ENCODE peak calls at places on chromosomes 11 and 22, in five cellular contexts. O is A549, Q is right cardiac atrium, F is small intestine, V is PC-3. Z is an unnamed sample. For H3K9me3, the result is how much of the 10 kb centered on the place peaks cover.

GRCh38 chr11:65524010-65524746 is 705 bp upstream of the SCYL1 start:
- DNase-seq in V (no peak), Q (peak), F (no peak), O (no peak), Z (no peak)

GRCh38 chr11:84146826-84147225 is 860.7 kb upstream of the CCDC90B start:
- DNase-seq in O (no peak), Q (no peak), V (no peak), F (no peak), Z (no peak)

GRCh38 chr22:46414704-46415103 is 79.2 kb downstream of the TRMU start:
- DNase-seq in V (no peak), O (no peak), Q (peak), F (no peak), Z (no peak)

GRCh38 chr22:27416553-27417427 is 384.8 kb downstream of the MN1 start:
- DNase-seq in V (peak), F (no peak), O (no peak), Q (peak), Z (no peak)

GRCh38 chr11:12807621-12808020 is 133.4 kb downstream of the TEAD1 start:
- DNase-seq in V (no peak), Q (no peak), O (no peak), F (no peak), Z (no peak)

GRCh38 chr11:1827095-1827797 is 7.5 kb upstream of the SYT8 start:
- DNase-seq in O (peak), F (peak), Q (peak), V (peak), Z (no peak)

GRCh38 chr11:59152312-59152967 is 9.8 kb downstream of the FAM111A start:
- DNase-seq in O (no peak), F (no peak), V (no peak), Q (no peak), Z (no peak)

GRCh38 chr11:71305451-71306125 is 53.2 kb upstream of the SHANK2 start:
- DNase-seq in Q (no peak), F (no peak), O (no peak), V (no peak), Z (no peak)

GRCh38 chr11:31812392-31813241 is 1.5 kb upstream of the PAX6 start:
- DNase-seq in F (no peak), O (no peak), V (peak), Q (peak), Z (no peak)

GRCh38 chr11:102615077-102615893 is 9.8 kb downstream of the MMP20 start:
- DNase-seq in V (peak), F (no peak), Q (peak), O (no peak), Z (no peak)

GRCh38 chr22:23652286-23652685 is 20.2 kb upstream of the DRICH1 start:
- DNase-seq in F (no peak), O (no peak), Q (no peak), V (no peak), Z (no peak)

GRCh38 chr11:26930518-26931247 is 63.2 kb upstream of the FIBIN start:
- DNase-seq in F (no peak), O (no peak), Q (no peak), V (no peak), Z (no peak)

GRCh38 chr22:46953968-46954755 is 191.7 kb downstream of the TBC1D22A start:
- DNase-seq in V (no peak), O (no peak), Q (no peak), F (no peak), Z (no peak)

GRCh38 chr11:75577198-75577597 is 15.1 kb downstream of the SERPINH1 start:
- DNase-seq in F (no peak), O (peak), Q (peak), V (peak), Z (peak)

GRCh38 chr11:131640320-131640719 is 269.9 kb downstream of the NTM start:
- DNase-seq in V (no peak), O (no peak), F (no peak), Q (no peak), Z (no peak)

GRCh38 chr11:65486570-65487466 is 12.0 kb upstream of the MALAT1 start:
- DNase-seq in O (no peak), V (no peak), Q (no peak), F (no peak), Z (no peak)

GRCh38 chr11:132941024-132941646 is 591.2 kb downstream of the OPCML start:
- DNase-seq in O (no peak), F (peak), Q (no peak), V (peak), Z (no peak)

GRCh38 chr11:36467913-36468312 is 42.2 kb downstream of the TRAF6 start:
- DNase-seq in F (no peak), V (no peak), Q (no peak), O (no peak), Z (no peak)

GRCh38 chr11:3182462-3182852 is 17.3 kb upstream of the OSBPL5 start:
- DNase-seq in O (no peak), Q (peak), F (no peak), V (no peak), Z (no peak)

GRCh38 chr11:18720811-18721575 is 5.0 kb downstream of the IGSF22 start:
- DNase-seq in O (peak), Q (peak), V (peak), F (peak), Z (peak)

GRCh38 chr11:72091292-72091691 is 10.6 kb downstream of the LRRC51 start:
- DNase-seq in V (peak), F (peak), O (peak), Q (peak), Z (peak)

GRCh38 chr11:37109205-37109585 is 511.2 kb upstream of the RAG2 start:
- DNase-seq in V (no peak), F (no peak), Q (no peak), O (no peak), Z (no peak)

GRCh38 chr11:78564037-78564888 is 10.4 kb downstream of the NARS2 start:
- DNase-seq in F (peak), V (peak), O (peak), Q (no peak), Z (no peak)

GRCh38 chr11:9091044-9091936 is at the start of gene SCUBE2:
- DNase-seq in O (peak), F (no peak), Q (peak), V (no peak), Z (no peak)

GRCh38 chr11:69374110-69374981 is 80.4 kb downstream of the MYEOV start:
- DNase-seq in Q (no peak), F (peak), V (no peak), O (no peak), Z (no peak)

GRCh38 chr22:27461470-27461869 is 340.1 kb downstream of the MN1 start:
- DNase-seq in O (peak), F (no peak), Q (no peak), V (peak), Z (no peak)

GRCh38 chr11:95108159-95108611 is 18.5 kb downstream of the ENDOD1 start:
- DNase-seq in O (no peak), Q (peak), V (peak), F (no peak), Z (no peak)

GRCh38 chr11:102830328-102830727 is 13.1 kb downstream of the MMP3 start:
- DNase-seq in V (no peak), Q (no peak), F (no peak), O (no peak), Z (no peak)

GRCh38 chr11:61011950-61012830 is 40.7 kb downstream of the CD6 start:
- DNase-seq in V (no peak), F (no peak), O (no peak), Q (no peak), Z (no peak)

GRCh38 chr11:74735566-74735965 is 4.3 kb upstream of the CHRDL2 start:
- DNase-seq in Q (no peak), V (no peak), O (no peak), F (no peak), Z (no peak)

GRCh38 chr11:60919956-60920355 is 4.3 kb upstream of the TMEM132A start:
- DNase-seq in V (no peak), O (no peak), F (no peak), Q (no peak), Z (no peak)

GRCh38 chr22:44483878-44484277 is 14.2 kb downstream of the RTL6 start:
- DNase-seq in V (no peak), Q (no peak), O (no peak), F (no peak), Z (no peak)

GRCh38 chr11:9687736-9688494 is 24.0 kb downstream of the SWAP70 start:
- DNase-seq in O (no peak), F (no peak), Q (no peak), V (no peak), Z (no peak)

GRCh38 chr22:38733329-38734202 is 22.2 kb downstream of the SUN2 start:
- DNase-seq in V (peak), Q (no peak), F (peak), O (peak), Z (no peak)

GRCh38 chr22:50485221-50486131 is 1.2 kb upstream of the MIOX start:
- DNase-seq in O (no peak), Q (no peak), V (no peak), F (peak), Z (no peak)

GRCh38 chr11:110691961-110692360 is 20.3 kb downstream of the ARHGAP20 start:
- DNase-seq in O (no peak), Q (no peak), V (no peak), F (no peak), Z (no peak)

GRCh38 chr22:31776231-31776630 is 22.4 kb downstream of the DEPDC5 start:
- DNase-seq in F (no peak), Q (no peak), V (peak), O (no peak), Z (no peak)

GRCh38 chr11:12600829-12601228 is 73.4 kb upstream of the TEAD1 start:
- DNase-seq in F (peak), O (no peak), V (no peak), Q (no peak), Z (no peak)

GRCh38 chr11:134488913-134489312 is 76.9 kb upstream of the B3GAT1 start:
- DNase-seq in F (no peak), O (no peak), Q (no peak), V (no peak), Z (no peak)
- H3K9me3 ChIP-seq in F (under half), O (under half), Q (under half), V (under half), Z (under half)

DNA sequence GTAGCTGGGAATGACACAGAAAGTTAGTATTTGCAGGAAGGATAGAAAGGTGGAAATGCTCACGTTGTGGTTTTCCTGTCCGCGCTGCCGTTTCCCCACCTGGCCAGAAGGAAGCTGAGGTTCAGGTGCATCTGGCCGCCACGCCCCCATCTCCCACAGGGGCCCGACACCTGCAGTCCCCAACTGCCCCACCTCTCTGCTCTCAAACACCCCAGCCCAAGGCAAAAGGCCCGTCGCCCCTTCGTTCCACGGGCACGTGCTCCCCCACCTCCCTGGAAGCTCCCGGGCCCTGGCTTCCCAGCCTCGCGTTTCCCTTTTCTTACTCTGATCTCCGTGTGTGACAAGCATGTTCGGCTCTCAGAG is 985.1 kb downstream of the BRD1 start:
- DNase-seq in Q (no peak), O (no peak), V (no peak), F (no peak), Z (no peak)
- H3K9me3 ChIP-seq in Q (under half), O (under half), V (under half), F (under half), Z (under half)

GRCh38 chr11:127674754-127675153 is 674.2 kb upstream of the KIRREL3 start:
- DNase-seq in Q (no peak), O (no peak), F (no peak), V (no peak), Z (no peak)
- H3K9me3 ChIP-seq in Q (under half), O (under half), F (under half), V (under half), Z (under half)

GRCh38 chr11:42407379-42407778 is 904.4 kb upstream of the API5 start:
- DNase-seq in Q (peak), V (peak), O (no peak), F (peak), Z (no peak)

DNA sequence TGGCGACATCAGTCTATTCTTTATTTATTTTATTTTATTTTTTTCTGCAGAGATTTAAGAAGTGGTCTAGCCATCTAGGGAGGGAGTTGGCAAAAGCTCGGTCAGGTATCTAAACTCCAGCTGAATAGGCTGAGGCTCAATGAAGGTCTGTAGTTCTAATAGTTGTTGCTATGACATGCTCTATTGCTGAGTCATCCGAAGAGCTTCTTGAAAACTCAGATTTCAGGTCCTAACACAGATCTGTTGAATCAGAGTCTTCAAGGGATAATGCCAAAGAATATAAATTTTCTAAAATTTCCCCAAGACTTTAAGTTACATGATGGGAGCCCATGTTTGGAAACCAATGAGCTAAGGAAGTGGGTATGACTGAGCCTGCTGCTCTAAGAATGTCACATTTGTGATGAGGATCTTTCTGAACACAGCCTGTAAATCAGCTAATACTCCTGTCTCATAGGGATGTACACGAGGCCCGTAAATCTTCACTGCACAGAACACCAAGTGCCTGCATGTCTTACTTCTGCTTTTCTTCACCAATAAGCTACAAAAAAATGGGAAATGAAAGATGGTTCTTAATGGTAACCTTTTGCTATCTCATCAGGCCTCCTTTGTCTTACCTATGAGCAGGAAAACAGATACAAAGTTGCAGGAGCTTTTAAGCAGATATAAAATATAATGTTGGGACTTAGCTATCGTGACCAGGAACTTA is 901.4 kb upstream of the API5 start:
- DNase-seq in O (no peak), Q (no peak), F (no peak), V (peak), Z (no peak)
- H3K9me3 ChIP-seq in O (under half), Q (under half), F (under half), V (under half), Z (under half)

GRCh38 chr11:28110839-28111235 is 2.6 kb downstream of the METTL15 start:
- DNase-seq in V (no peak), F (peak), Q (no peak), O (no peak), Z (no peak)
- H3K9me3 ChIP-seq in V (under half), F (under half), Q (under half), O (under half), Z (under half)

GRCh38 chr11:23767576-23767975 is 729.3 kb upstream of the LUZP2 start:
- DNase-seq in Q (no peak), F (no peak), O (no peak), V (no peak), Z (no peak)

GRCh38 chr11:23765862-23766261 is 731.0 kb upstream of the LUZP2 start:
- DNase-seq in V (peak), F (no peak), Q (no peak), O (no peak), Z (no peak)

GRCh38 chr11:23772081-23772480 is 724.8 kb upstream of the LUZP2 start:
- DNase-seq in O (no peak), V (no peak), F (no peak), Q (no peak), Z (no peak)

GRCh38 chr11:23764285-23764684 is 732.6 kb upstream of the LUZP2 start:
- DNase-seq in F (no peak), V (no peak), Q (no peak), O (no peak), Z (no peak)

DNA sequence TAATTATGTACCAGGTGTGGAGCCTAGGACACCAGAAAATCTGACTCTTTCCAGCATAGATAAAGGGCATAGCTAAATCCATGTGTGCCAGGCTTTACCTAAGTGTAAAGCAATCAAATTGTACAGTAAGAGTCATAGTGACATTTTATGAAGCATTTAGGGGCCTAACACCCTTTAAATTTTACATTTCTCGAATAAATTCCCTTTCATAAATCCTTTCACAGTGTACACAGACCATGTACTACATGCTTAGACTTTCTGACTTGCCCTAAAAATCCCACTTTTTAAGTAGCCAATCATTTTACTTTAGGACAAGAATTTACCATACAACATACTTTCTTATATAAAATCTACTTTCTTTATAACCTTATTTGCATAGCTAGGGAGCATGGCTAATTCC is 727.6 kb upstream of the LUZP2 start:
- DNase-seq in Q (no peak), V (no peak), F (no peak), O (no peak), Z (no peak)
- H3K9me3 ChIP-seq in Q (under half), V (under half), F (under half), O (under half), Z (under half)

DNA sequence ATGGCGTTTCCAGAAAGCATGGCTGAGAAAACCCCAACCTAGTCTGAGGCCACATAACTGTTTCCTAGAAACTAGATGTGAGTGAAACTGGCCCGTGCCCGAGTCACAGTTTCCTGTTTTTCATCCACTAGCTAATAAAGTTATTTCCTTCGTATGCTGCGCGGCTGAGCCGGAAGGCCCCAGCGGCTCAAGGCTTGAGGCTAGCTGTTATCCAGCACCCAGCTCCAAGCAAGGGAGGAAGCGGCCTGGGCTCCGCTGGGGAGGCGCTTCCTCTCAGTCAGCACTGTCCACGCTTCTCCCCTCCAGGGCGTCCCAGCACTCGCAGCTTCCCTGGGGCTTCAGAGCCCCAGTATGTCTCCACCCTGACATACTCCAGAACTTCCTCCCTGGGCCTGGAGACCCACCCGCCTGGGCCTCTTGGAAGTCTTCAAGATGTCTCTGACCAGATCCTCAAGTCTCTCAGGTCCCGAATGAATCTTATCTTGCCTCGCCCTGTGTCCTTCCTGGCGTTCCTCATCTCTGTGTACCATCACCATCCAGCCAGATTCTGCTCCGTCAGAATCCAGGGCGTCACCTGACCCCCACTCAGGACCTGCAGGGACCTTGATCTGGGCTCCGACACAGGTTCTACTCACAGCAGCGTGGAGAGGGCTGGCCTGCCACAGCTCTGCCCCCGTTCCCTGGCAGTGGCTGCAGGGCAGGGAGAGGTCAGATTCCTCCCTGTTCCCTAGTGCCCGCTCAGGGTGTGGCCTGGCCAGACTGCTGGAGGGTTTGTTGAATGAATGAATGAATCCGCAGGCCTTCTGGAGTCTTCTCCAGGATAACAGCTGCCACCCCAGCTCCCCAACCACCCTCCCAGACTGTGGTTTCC is 81.9 kb downstream of the LRRC32 start:
- DNase-seq in F (no peak), Q (peak), O (no peak), V (no peak), Z (no peak)
- H3K9me3 ChIP-seq in F (under half), Q (under half), O (under half), V (under half), Z (under half)

DNA sequence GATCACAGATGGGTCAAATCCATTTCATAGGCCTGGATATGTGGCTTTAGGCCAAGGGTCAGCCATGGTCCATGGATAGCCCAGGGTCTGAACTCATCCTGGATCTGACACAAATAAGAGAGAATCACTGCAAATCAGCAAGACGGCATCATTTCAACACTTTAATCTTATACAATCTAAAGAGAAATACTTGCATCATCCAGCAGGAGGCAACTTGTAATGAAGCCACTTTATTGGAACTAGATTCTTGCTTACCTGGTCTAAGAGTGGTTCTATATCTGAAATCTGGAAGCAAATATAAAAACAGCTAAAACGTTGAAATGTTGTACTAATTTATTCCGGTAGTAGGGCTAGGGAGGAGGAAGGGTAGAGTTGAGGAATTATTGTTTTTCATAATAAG is 870.1 kb downstream of the JRKL start:
- DNase-seq in O (no peak), V (peak), F (no peak), Q (no peak), Z (no peak)
- H3K9me3 ChIP-seq in O (under half), V (under half), F (under half), Q (under half), Z (under half)

Z was measured in T-helper 17 cell.